ENCODE peak calls at places on chromosomes 13 and 19, in eight cellular contexts. U, J, C, O, K, G, Z and E are unnamed samples.

GRCh38 chr19:33831835-33832234 is 35.2 kb downstream of the KCTD15 start:
- DNase-seq in O (no peak), G (no peak), Z (no peak), C (no peak), K (no peak), U (peak; percentile 30), J (no peak), E (no peak)

GRCh38 chr13:110015253-110015652 is 228.9 kb upstream of the IRS2 start:
- DNase-seq in Z (no peak), J (no peak), G (no peak), K (peak; percentile 70), C (no peak), U (no peak), O (no peak), E (no peak)

GRCh38 chr13:20544186-20544914 is 18.7 kb upstream of the CRYL1 start:
- DNase-seq in U (no peak), Z (no peak), J (no peak), O (no peak), K (no peak), C (no peak), G (no peak), E (no peak)

GRCh38 chr13:31204592-31204991 is 4.8 kb downstream of the B3GLCT start:
- DNase-seq in C (no peak), Z (no peak), G (no peak), J (no peak), K (peak; percentile 14), U (peak; percentile 40), O (peak; percentile 11), E (no peak)

GRCh38 chr19:56543776-56544175 is 5.0 kb downstream of the ZFP28 start:
- DNase-seq in J (no peak), O (no peak), C (no peak), K (no peak), U (no peak), Z (no peak), G (no peak), E (no peak)

GRCh38 chr19:6141217-6141616 is 5.8 kb downstream of the ACSBG2 start:
- DNase-seq in J (no peak), G (no peak), Z (no peak), K (no peak), O (no peak), U (no peak), C (no peak), E (no peak)

GRCh38 chr19:33397536-33398360 is 24.2 kb downstream of the CEBPG start:
- DNase-seq in U (peak; percentile 68), J (no peak), C (no peak), Z (peak; percentile 60), K (no peak), O (no peak), G (no peak), E (no peak)

GRCh38 chr13:71864094-71864980 is 2.7 kb downstream of the DACH1 start:
- DNase-seq in C (no peak), O (peak; percentile 69), G (peak; percentile 81), K (no peak), J (no peak), U (peak; percentile 68), Z (peak; percentile 57), E (no peak)

GRCh38 chr19:39843919-39844793 is 2.0 kb downstream of the FBL start:
- DNase-seq in C (no peak), Z (no peak), G (no peak), U (peak; percentile 50), J (no peak), K (peak; percentile 79), O (no peak), E (peak; percentile 71)

GRCh38 chr13:30148171-30148754 is 159.1 kb downstream of the KATNAL1 start:
- DNase-seq in G (no peak), O (no peak), Z (no peak), C (no peak), K (no peak), U (no peak), J (no peak), E (no peak)

GRCh38 chr19:7888145-7888825 is at the start of gene LRRC8E:
- DNase-seq in U (peak; percentile 24), O (peak; percentile 92), Z (no peak), K (peak; percentile 50), C (no peak), G (peak; percentile 79), J (no peak), E (no peak)

GRCh38 chr13:50011461-50011860 is 3.8 kb upstream of the KCNRG start:
- DNase-seq in K (no peak), Z (no peak), C (no peak), G (no peak), O (no peak), J (no peak), U (no peak), E (no peak)
- TF ChIP-seq EP300 in K (no peak), Z (no peak), C (no peak), G (no peak), O (no peak), J (no peak), U (no peak), E (no peak)

GRCh38 chr19:45307361-45307760 is 15.3 kb downstream of the CKM start:
- DNase-seq in G (no peak), C (no peak), K (no peak), U (no peak), Z (no peak), O (no peak), J (no peak), E (no peak)

GRCh38 chr19:45306522-45307027 is 16.1 kb downstream of the CKM start:
- DNase-seq in J (no peak), G (no peak), Z (no peak), U (no peak), K (no peak), C (no peak), O (peak; percentile 60), E (no peak)

GRCh38 chr19:45315304-45315703 is 7.4 kb downstream of the CKM start:
- DNase-seq in U (no peak), Z (no peak), K (no peak), O (no peak), J (no peak), C (no peak), G (no peak), E (no peak)

GRCh38 chr19:45314708-45315107 is 8.0 kb downstream of the CKM start:
- DNase-seq in C (no peak), Z (no peak), O (no peak), J (no peak), K (no peak), G (no peak), U (no peak), E (no peak)

GRCh38 chr19:45311640-45312039 is 11.0 kb downstream of the CKM start:
- DNase-seq in G (no peak), C (no peak), J (no peak), U (no peak), K (no peak), Z (no peak), O (no peak), E (no peak)
- H3K4me1 ChIP-seq in G (no peaks in the 10 kb centered on the region), C (no peaks in the 10 kb centered on the region), J (no peaks in the 10 kb centered on the region), U (peaks cover 3% of the 10 kb centered on the region), K (no peaks in the 10 kb centered on the region), Z (peaks cover 8% of the 10 kb centered on the region), O (no peaks in the 10 kb centered on the region), E (no peaks in the 10 kb centered on the region)

GRCh38 chr19:49835562-49835961 is 15.4 kb upstream of the PTOV1 start:
- DNase-seq in G (no peak), U (peak; percentile 10), Z (no peak), O (no peak), C (no peak), K (no peak), J (no peak), E (no peak)
- TF ChIP-seq EP300 in G (no peak), U (no peak), Z (no peak), O (no peak), C (no peak), K (no peak), J (no peak), E (no peak)

GRCh38 chr19:1944088-1944915 is 3.3 kb downstream of the CSNK1G2 start:
- DNase-seq in Z (peak; percentile 64), G (peak; percentile 39), C (no peak), O (no peak), K (no peak), J (peak; percentile 19), U (no peak), E (no peak)
- H3K4me1 ChIP-seq in Z (peaks cover 42% of the 10 kb centered on the region), G (peaks cover 18% of the 10 kb centered on the region), C (peaks cover 12% of the 10 kb centered on the region), O (no peaks in the 10 kb centered on the region), K (peaks cover 11% of the 10 kb centered on the region), J (peaks cover 16% of the 10 kb centered on the region), U (peaks cover 27% of the 10 kb centered on the region), E (peaks cover 35% of the 10 kb centered on the region)

DNA sequence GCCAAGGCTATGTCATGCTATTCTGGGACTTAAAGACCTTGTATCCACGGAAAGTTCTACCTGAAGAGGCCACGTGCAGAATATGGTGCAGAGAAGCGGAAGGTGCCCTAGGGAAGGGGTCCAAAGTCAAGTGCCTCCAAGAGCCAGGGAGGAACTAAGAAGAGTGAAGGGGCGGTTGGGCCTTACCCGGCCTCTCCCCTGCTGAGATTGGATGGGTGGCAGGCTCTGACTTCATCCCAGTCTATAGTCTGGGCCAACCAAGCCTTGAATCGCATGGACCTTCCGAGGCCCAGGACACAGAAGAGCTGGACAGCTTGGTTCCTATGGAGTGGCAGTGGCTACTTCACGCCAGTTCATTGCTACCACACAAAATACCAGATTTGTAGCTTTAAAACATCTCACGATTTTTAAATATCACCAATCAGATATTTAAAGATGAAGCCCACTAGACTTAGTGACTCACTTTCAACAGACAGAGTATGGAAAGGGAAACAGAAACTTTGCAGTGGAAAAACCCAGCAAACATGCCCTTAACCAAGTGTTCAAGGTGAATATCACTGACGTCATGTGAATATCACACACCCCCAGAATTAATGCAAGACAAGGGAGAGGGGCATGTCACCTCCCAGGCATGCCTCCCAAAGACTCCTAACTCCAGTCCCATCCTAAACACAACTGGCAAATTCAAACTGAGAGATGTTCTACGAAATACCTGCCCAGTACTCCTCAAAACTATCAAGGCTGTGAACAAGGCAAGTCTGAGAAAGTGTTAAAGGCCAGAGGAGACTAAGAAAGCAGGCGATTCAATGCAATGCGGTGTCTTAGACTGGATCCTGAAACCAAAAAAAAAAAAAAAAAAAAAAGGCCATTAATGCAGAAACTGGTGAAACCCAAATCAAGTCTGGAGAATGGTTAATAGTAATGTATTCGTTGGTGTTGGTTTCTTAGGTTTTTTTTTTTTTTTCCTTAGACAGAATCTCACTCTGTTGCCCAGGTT is 10.2 kb downstream of the C19orf12 start:
- DNase-seq in U (no peak), G (no peak), J (no peak), C (peak; percentile 42), O (no peak), Z (no peak), K (no peak), E (no peak)
- TF ChIP-seq EP300 in U (no peak), G (no peak), J (no peak), C (no peak), O (no peak), Z (no peak), K (no peak), E (no peak)